ENCODE peak calls at places on chromosome 9, in seven cellular contexts. I is naive thymus-derived CD8-positive, alpha-beta T cell; F is caudate nucleus; R is stromal cell of bone marrow; B is A172; E is pancreas; V is H7. H is an unnamed sample.
A peak's percentile ranks its signal among the peaks of the same experiment; 100 is the strongest.

GRCh38 chr9:83937861-83938455 is 16.7 kb upstream of the KIF27 start:
- DNase-seq in I (peak; percentile 31), F (no peak), R (no peak), B (peak; percentile 60), E (no peak), V (peak; percentile 58), H (no peak)

GRCh38 chr9:16964228-16964627 is 93.8 kb upstream of the BNC2 start:
- DNase-seq in I (no peak), F (no peak), R (peak; percentile 92), B (peak; percentile 60), E (no peak), V (no peak), H (no peak)

GRCh38 chr9:81521892-81522291 is 167.5 kb downstream of the TLE1 start:
- DNase-seq in I (no peak), F (no peak), R (no peak), B (no peak), E (no peak), V (no peak), H (no peak)

GRCh38 chr9:109972026-109973005 is 192.3 kb downstream of the PALM2AKAP2 start:
- DNase-seq in I (no peak), F (no peak), R (no peak), B (no peak), E (no peak), V (peak; percentile 18), H (peak; percentile 31)

GRCh38 chr9:107807183-107807582 is 317.6 kb upstream of the KLF4 start:
- DNase-seq in I (no peak), F (no peak), R (peak; percentile 47), B (peak; percentile 30), E (no peak), V (no peak), H (no peak)

GRCh38 chr9:20382460-20383071 is 239.7 kb downstream of the MLLT3 start:
- DNase-seq in I (no peak), F (no peak), R (peak; percentile 16), B (no peak), E (no peak), V (no peak), H (no peak)

GRCh38 chr9:136939996-136940525 is 4.5 kb downstream of the FBXW5 start:
- DNase-seq in I (no peak), F (no peak), R (no peak), B (no peak), E (peak; percentile 67), V (no peak), H (peak; percentile 79)

GRCh38 chr9:137422668-137423000 is 328 bp downstream of the EXD3 start:
- DNase-seq in I (no peak), F (no peak), R (no peak), B (no peak), E (no peak), V (peak; percentile 89), H (no peak)

GRCh38 chr9:108983885-108984284 is 29.4 kb downstream of the CTNNAL1 start:
- DNase-seq in I (no peak), F (no peak), R (no peak), B (no peak), E (no peak), V (no peak), H (no peak)

GRCh38 chr9:83070257-83070656 is 7.3 kb upstream of the RASEF start:
- DNase-seq in I (no peak), F (no peak), R (peak; percentile 44), B (no peak), E (no peak), V (no peak), H (no peak)

GRCh38 chr9:128911529-128912035 is 9.2 kb upstream of the PHYHD1 start:
- DNase-seq in I (no peak), F (no peak), R (no peak), B (peak; percentile 96), E (peak; percentile 37), V (peak; percentile 63), H (no peak)

GRCh38 chr9:80369641-80370040 is 797.9 kb downstream of the TLE4 start:
- DNase-seq in I (no peak), F (no peak), R (peak; percentile 13), B (peak; percentile 19), E (no peak), V (no peak), H (no peak)

GRCh38 chr9:128175102-128175563 is 15.1 kb downstream of the BBLN start:
- DNase-seq in I (no peak), F (no peak), R (no peak), B (no peak), E (no peak), V (no peak), H (no peak)

GRCh38 chr9:132447346-132447745 is 37.3 kb downstream of the CFAP77 start:
- DNase-seq in I (no peak), F (no peak), R (no peak), B (no peak), E (no peak), V (peak; percentile 87), H (no peak)

GRCh38 chr9:11500780-11501179 is 888.0 kb upstream of the PTPRD start:
- DNase-seq in I (no peak), F (no peak), R (no peak), B (no peak), E (no peak), V (no peak), H (no peak)

GRCh38 chr9:134627417-134628353 is 13.9 kb upstream of the COL5A1 start:
- DNase-seq in I (no peak), F (no peak), R (no peak), B (no peak), E (no peak), V (peak; percentile 57), H (no peak)

H was measured in C1 segment of cervical spinal cord.